ENCODE peak calls at places on chromosomes 2 and 18, in five cellular contexts. One of them, this sample, is unnamed. For H3K4me1, the result is how much of the 10 kb centered on the place peaks cover.

GRCh38 chr2:158618859-158619490 is 162.2 kb downstream of the PKP4 start:
- DNase-seq in left lung: no peak
- DNase-seq in kidney: no peak
- DNase-seq in GM23338: peak
- DNase-seq in ovary: no peak
- DNase-seq in this sample: no peak

GRCh38 chr2:145110668-145111067 is 590.7 kb upstream of the ZEB2 start:
- DNase-seq in GM23338: no peak
- DNase-seq in ovary: no peak
- DNase-seq in left lung: no peak
- DNase-seq in kidney: no peak
- DNase-seq in this sample: no peak

GRCh38 chr2:146986161-146986560 is 858.7 kb upstream of the ACVR2A start:
- DNase-seq in left lung: no peak
- DNase-seq in GM23338: no peak
- DNase-seq in kidney: no peak
- DNase-seq in ovary: no peak
- DNase-seq in this sample: no peak

GRCh38 chr2:240237609-240238151 is 97.2 kb upstream of the OTOS start:
- DNase-seq in left lung: no peak
- DNase-seq in GM23338: no peak
- DNase-seq in ovary: peak
- DNase-seq in kidney: no peak
- DNase-seq in this sample: no peak

GRCh38 chr2:237208373-237209045 is 122.8 kb downstream of the COPS8 start:
- DNase-seq in left lung: no peak
- DNase-seq in kidney: no peak
- DNase-seq in ovary: no peak
- DNase-seq in GM23338: no peak
- DNase-seq in this sample: no peak

GRCh38 chr18:79933765-79934164 is 17.7 kb downstream of the SLC66A2 start:
- DNase-seq in kidney: peak
- DNase-seq in left lung: no peak
- DNase-seq in GM23338: peak
- DNase-seq in ovary: peak
- DNase-seq in this sample: peak

GRCh38 chr18:6487968-6488367 is 73.3 kb upstream of the L3MBTL4 start:
- DNase-seq in ovary: no peak
- DNase-seq in left lung: no peak
- DNase-seq in kidney: no peak
- DNase-seq in GM23338: peak
- DNase-seq in this sample: no peak

GRCh38 chr2:203775684-203776083 is 69.2 kb downstream of the CD28 start:
- DNase-seq in GM23338: no peak
- DNase-seq in kidney: no peak
- DNase-seq in left lung: no peak
- DNase-seq in ovary: no peak
- DNase-seq in this sample: no peak

GRCh38 chr2:238879621-238880377 is 31.9 kb downstream of the TWIST2 start:
- DNase-seq in GM23338: no peak
- DNase-seq in ovary: no peak
- DNase-seq in kidney: no peak
- DNase-seq in left lung: no peak
- DNase-seq in this sample: no peak

DNA sequence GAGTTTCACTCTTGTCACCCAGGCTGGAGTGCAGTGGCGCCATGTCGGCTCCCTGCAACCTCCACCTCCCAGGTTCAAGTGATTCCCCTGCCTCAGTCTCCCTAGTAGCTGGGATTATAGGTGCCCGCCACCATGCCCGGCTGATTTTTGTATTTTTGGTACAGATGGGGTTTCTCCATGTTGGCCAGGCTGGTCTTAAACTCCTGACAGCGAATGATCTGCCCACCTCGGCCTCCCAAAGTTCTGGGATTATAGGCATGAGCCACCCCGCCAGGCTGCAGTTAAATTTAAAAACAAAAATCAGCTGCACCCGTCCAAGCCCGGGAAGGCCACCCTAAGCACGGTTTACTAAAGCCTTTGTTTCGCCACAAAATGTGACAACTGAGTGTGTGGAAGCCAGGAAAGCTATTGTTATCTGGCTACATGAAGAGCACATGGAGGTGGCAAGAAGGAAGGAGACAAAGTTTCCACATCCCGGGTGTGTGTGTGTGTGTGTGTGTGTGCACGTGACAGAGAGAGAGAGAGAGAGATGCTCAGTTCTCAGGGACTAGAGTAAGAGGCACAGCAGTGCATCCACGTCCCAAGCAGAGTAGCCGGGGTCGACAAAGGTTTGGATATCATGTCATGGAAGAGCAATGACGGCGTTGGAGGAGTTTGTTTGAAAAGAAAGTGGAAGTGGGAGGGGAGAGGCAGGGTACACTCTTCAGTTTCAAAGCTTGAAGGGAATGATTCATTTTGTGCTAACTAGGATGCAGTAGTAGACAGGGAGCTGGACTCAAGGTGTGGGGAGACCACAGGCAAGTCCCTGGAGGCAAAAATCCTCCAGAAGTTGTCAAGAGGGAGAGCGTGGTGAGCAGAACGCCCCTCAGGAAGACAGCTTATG is 20.1 kb downstream of the INPP5D start:
- DNase-seq in kidney: peak
- DNase-seq in left lung: no peak
- DNase-seq in ovary: no peak
- DNase-seq in GM23338: no peak
- DNase-seq in this sample: no peak
- H3K4me1 ChIP-seq in kidney: under half
- H3K4me1 ChIP-seq in left lung: half or more
- H3K4me1 ChIP-seq in ovary: under half
- H3K4me1 ChIP-seq in GM23338: under half
- H3K4me1 ChIP-seq in this sample: under half

GRCh38 chr18:2983296-2983695 is 29.6 kb downstream of the LPIN2 start:
- DNase-seq in ovary: no peak
- DNase-seq in kidney: no peak
- DNase-seq in GM23338: no peak
- DNase-seq in left lung: no peak
- DNase-seq in this sample: no peak

GRCh38 chr18:2981212-2981728 is 31.7 kb downstream of the LPIN2 start:
- DNase-seq in kidney: no peak
- DNase-seq in GM23338: no peak
- DNase-seq in ovary: no peak
- DNase-seq in left lung: no peak
- DNase-seq in this sample: no peak

GRCh38 chr18:2980607-2980923 is 32.4 kb downstream of the LPIN2 start:
- DNase-seq in GM23338: no peak
- DNase-seq in left lung: no peak
- DNase-seq in ovary: no peak
- DNase-seq in kidney: no peak
- DNase-seq in this sample: no peak

GRCh38 chr18:2984703-2985261 is 28.2 kb downstream of the LPIN2 start:
- DNase-seq in ovary: no peak
- DNase-seq in GM23338: no peak
- DNase-seq in kidney: no peak
- DNase-seq in left lung: no peak
- DNase-seq in this sample: peak

DNA sequence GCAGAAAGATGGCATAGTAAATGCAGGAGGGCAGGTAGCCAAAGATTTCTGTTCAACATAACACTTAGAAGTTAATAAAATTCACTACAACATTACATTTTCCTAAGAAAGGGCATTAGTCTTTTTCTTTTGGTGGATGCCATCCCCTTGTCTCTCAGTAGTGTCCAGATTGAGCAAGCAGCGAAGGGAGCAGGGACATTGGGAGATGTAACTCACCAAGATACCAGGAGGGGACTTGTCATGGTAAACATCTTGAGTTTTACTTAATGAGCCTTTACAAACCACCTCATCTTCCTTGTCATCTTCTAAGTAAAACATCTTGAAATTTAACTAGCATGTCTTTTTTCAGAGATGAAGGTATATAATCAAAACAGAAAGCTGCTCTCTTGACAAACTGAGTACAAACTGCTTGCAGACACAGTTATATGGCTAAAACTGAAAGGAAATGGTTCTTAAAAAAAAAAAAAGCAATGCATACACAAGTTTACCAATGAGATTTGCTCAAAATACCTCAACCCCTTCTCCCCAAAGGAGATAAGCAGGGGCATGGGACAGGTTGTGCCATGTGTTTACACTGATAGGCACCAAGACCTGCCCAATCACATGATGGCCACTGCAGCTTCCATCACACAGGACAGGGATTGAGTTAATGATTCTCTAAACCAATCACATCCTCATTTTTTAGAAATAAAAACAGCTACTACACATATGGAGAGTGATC is 30.3 kb downstream of the LPIN2 start:
- DNase-seq in kidney: no peak
- DNase-seq in GM23338: peak
- DNase-seq in ovary: no peak
- DNase-seq in left lung: no peak
- DNase-seq in this sample: no peak
- H3K4me1 ChIP-seq in kidney: under half
- H3K4me1 ChIP-seq in GM23338: under half
- H3K4me1 ChIP-seq in ovary: under half
- H3K4me1 ChIP-seq in left lung: half or more
- H3K4me1 ChIP-seq in this sample: under half

DNA sequence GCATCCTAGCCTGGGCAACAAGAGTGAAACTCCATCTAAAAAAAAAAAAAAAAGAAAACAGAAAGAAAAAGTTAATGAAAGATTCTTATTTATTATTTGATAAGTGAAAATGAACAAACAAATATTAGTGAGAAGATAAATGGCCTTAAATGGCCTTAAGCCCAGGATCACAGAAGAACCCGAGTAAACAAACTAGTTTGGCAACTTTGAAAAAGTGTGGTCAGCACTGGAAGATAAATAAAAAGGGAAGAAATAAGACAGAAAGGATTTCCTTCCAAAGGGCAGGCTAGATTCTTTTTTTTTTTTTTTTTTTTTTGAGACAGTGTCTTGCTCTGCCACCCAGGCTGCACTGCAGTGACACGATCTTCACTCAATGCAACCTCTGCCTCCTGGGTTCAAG is 692.4 kb downstream of the CPS1 start:
- DNase-seq in GM23338: no peak
- DNase-seq in kidney: no peak
- DNase-seq in ovary: no peak
- DNase-seq in left lung: no peak
- DNase-seq in this sample: no peak
- H3K4me1 ChIP-seq in GM23338: under half
- H3K4me1 ChIP-seq in kidney: under half
- H3K4me1 ChIP-seq in ovary: under half
- H3K4me1 ChIP-seq in left lung: under half
- H3K4me1 ChIP-seq in this sample: under half

GRCh38 chr2:69768789-69769188 is 26.9 kb downstream of the ANXA4 start:
- DNase-seq in kidney: no peak
- DNase-seq in GM23338: no peak
- DNase-seq in left lung: no peak
- DNase-seq in ovary: no peak
- DNase-seq in this sample: no peak
- H3K4me1 ChIP-seq in kidney: under half
- H3K4me1 ChIP-seq in GM23338: under half
- H3K4me1 ChIP-seq in left lung: half or more
- H3K4me1 ChIP-seq in ovary: under half
- H3K4me1 ChIP-seq in this sample: under half

DNA sequence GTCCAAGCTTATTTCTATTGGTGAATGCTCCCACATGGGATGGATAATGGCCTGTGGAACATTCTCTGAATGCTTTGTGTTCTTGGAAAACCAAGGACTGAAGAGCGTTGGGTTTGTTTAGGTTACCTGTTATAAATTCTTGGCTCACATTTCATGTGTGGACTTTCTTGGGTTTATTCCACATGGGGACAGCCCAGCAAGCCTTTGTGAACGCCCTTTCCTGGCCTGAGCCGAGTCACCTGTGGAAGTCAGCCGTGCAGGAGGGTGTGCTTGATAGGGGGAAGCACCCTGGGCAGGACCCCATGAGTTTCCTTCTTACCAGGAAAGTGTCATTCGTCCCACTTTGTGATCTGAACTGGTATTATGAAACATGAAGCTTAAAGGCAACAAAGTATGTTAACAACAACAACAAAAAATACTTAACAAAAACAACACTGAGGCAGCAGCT is 4.1 kb downstream of the RAB31 start:
- DNase-seq in ovary: no peak
- DNase-seq in left lung: no peak
- DNase-seq in GM23338: no peak
- DNase-seq in kidney: peak
- DNase-seq in this sample: no peak
- H3K4me1 ChIP-seq in ovary: under half
- H3K4me1 ChIP-seq in left lung: half or more
- H3K4me1 ChIP-seq in GM23338: under half
- H3K4me1 ChIP-seq in kidney: under half
- H3K4me1 ChIP-seq in this sample: under half

DNA sequence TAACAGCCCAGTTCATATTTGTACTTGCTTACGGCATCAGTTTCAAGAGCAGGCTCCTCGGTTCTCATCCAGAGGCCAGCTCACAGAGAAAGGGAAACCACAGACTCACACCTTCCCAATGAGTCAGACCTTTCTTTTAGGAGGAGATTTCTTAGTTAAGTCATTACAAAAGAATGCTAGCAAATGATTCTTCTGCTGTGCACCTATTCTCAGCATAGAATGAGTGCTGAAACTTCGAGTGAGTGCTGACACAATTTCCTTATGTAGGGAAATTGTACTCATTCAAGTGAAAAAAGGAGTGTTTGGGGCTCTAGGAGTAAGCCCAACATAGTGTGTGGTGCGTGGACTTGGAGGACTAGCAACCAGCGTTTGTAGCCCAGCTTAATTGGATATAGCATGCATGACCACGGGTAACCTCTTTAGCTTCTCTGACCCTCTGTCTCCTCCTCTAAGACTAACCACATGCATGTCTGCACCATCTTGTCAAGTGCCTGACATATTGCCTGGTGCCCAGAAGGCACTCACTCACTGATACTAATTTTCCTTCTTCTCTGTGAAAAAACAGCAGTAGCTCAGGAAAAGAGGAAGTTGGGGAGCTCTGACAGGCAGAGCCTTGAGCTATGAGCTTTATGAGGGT is 87.0 kb downstream of the ALPK2 start:
- DNase-seq in kidney: no peak
- DNase-seq in ovary: no peak
- DNase-seq in GM23338: no peak
- DNase-seq in left lung: no peak
- DNase-seq in this sample: no peak
- H3K4me1 ChIP-seq in kidney: under half
- H3K4me1 ChIP-seq in ovary: under half
- H3K4me1 ChIP-seq in GM23338: under half
- H3K4me1 ChIP-seq in left lung: under half
- H3K4me1 ChIP-seq in this sample: under half

GRCh38 chr18:59149416-59149815 is 9.7 kb downstream of the SEC11C start:
- DNase-seq in kidney: no peak
- DNase-seq in left lung: no peak
- DNase-seq in ovary: no peak
- DNase-seq in GM23338: no peak
- DNase-seq in this sample: no peak
- H3K4me1 ChIP-seq in kidney: under half
- H3K4me1 ChIP-seq in left lung: under half
- H3K4me1 ChIP-seq in ovary: under half
- H3K4me1 ChIP-seq in GM23338: under half
- H3K4me1 ChIP-seq in this sample: under half

This sample was measured in neural progenitor cell.